ENCODE peak calls at places on chromosomes 12 and 14, in five cellular contexts. F is A172; X is HFFc6; C is caudate nucleus; O is stimulated activated CD4-positive, alpha-beta T cell treated with anti-CD3 and anti-CD28 coated beads, Interleukin-1b, Interleukin-23, amount 100 ng/mL, for 1 hour. H is an unnamed sample.
A peak's percentile ranks its signal among the peaks of the same experiment; 100 is the strongest.

GRCh38 chr12:107818984-107819383 is 44.5 kb downstream of the ASCL4 start:
- DNase-seq in C (no peak), F (peak; percentile 67), X (peak; percentile 58), O (no peak), H (no peak)

GRCh38 chr12:43332977-43333649 is 218.9 kb downstream of the ADAMTS20 start:
- DNase-seq in C (no peak), X (peak; percentile 41), F (peak; percentile 46), O (no peak), H (peak; percentile 50)

GRCh38 chr12:13049816-13050215 is 5.6 kb downstream of the FAM234B start:
- DNase-seq in F (no peak), O (no peak), C (no peak), X (no peak), H (no peak)

GRCh38 chr12:66947119-66947518 is 268.2 kb upstream of the GRIP1 start:
- DNase-seq in C (no peak), X (no peak), O (no peak), F (peak; percentile 3), H (no peak)

GRCh38 chr14:81176224-81176623 is 44.5 kb downstream of the GTF2A1 start:
- DNase-seq in O (no peak), F (no peak), X (no peak), C (no peak), H (no peak)

GRCh38 chr14:31934767-31935266 is 142.3 kb upstream of the ARHGAP5 start:
- DNase-seq in O (no peak), C (no peak), X (peak; percentile 15), F (peak; percentile 51), H (no peak)

GRCh38 chr14:105924951-105925591 is 398.7 kb downstream of the TMEM121 start:
- DNase-seq in F (no peak), O (no peak), X (no peak), C (no peak), H (no peak)

GRCh38 chr14:48690349-48690748 is 895.8 kb downstream of the RPS29 start:
- DNase-seq in F (peak; percentile 8), O (no peak), X (no peak), C (no peak), H (no peak)

GRCh38 chr12:47281667-47282171 is 202.0 kb upstream of the AMIGO2 start:
- DNase-seq in C (no peak), F (no peak), X (no peak), O (no peak), H (no peak)

GRCh38 chr14:65299837-65300236 is 112.7 kb upstream of the FUT8 start:
- DNase-seq in F (no peak), X (no peak), C (no peak), O (no peak), H (no peak)

GRCh38 chr12:24997970-24998582 is 49.2 kb upstream of the BCAT1 start:
- DNase-seq in X (peak; percentile 39), C (no peak), O (no peak), F (peak; percentile 44), H (peak; percentile 68)

GRCh38 chr14:70357557-70357956 is 1.9 kb downstream of the COX16 start:
- DNase-seq in X (no peak), C (no peak), O (no peak), F (no peak), H (no peak)